ENCODE peak calls at places on chromosomes 6 and 20, in seven cellular contexts. H is Panc1, O is mesenchymal stem cell, X is psoas muscle, T is AG04450, U is heart left ventricle, L is fibroblast of lung. W is an unnamed sample.

GRCh38 chr6:110874880-110875547 is 429 bp downstream of the AMD1 start:
- DNase-seq in L (no peak), U (no peak), O (no peak), X (no peak), T (peak; percentile 10), H (no peak), W (no peak)

GRCh38 chr6:134249759-134250602 is 67.9 kb downstream of the SGK1 start:
- DNase-seq in O (peak; percentile 43), H (no peak), L (peak; percentile 54), X (no peak), T (no peak), U (no peak), W (peak; percentile 9)

GRCh38 chr6:80553071-80553740 is 446.7 kb downstream of the BCKDHB start:
- DNase-seq in U (peak; percentile 23), L (no peak), H (no peak), X (no peak), T (no peak), O (no peak), W (no peak)

GRCh38 chr6:118333772-118334171 is 214.3 kb upstream of the PLN start:
- DNase-seq in O (no peak), T (no peak), X (no peak), U (no peak), H (no peak), L (no peak), W (no peak)

GRCh38 chr20:57442160-57442887 is 51.1 kb downstream of the RBM38 start:
- DNase-seq in L (no peak), U (no peak), H (no peak), X (no peak), T (no peak), O (no peak), W (no peak)

GRCh38 chr20:46572181-46572580 is 21.7 kb upstream of the OCSTAMP start:
- DNase-seq in O (no peak), H (no peak), U (peak; percentile 73), L (no peak), X (no peak), T (no peak), W (no peak)

GRCh38 chr20:40741507-40742106 is 52.6 kb upstream of the MAFB start:
- DNase-seq in X (peak; percentile 27), T (no peak), L (peak; percentile 55), H (peak; percentile 25), O (peak; percentile 30), U (peak; percentile 44), W (peak; percentile 10)

GRCh38 chr6:13992417-13993055 is 67.8 kb downstream of the RNF182 start:
- DNase-seq in O (peak; percentile 78), U (no peak), H (no peak), L (peak; percentile 86), T (peak; percentile 29), X (no peak), W (peak; percentile 54)

GRCh38 chr6:151058021-151058733 is 181.6 kb upstream of the AKAP12 start:
- DNase-seq in H (no peak), U (peak; percentile 38), T (no peak), O (no peak), L (no peak), X (no peak), W (no peak)

GRCh38 chr20:6768228-6769185 is 1.0 kb downstream of the BMP2 start:
- DNase-seq in T (no peak), U (peak; percentile 47), L (peak; percentile 41), X (peak; percentile 41), O (peak; percentile 61), H (no peak), W (peak; percentile 41)

GRCh38 chr20:21099653-21100589 is 6.2 kb downstream of the LINC00237 start:
- DNase-seq in X (peak; percentile 30), O (peak; percentile 18), U (peak; percentile 41), T (no peak), L (no peak), H (no peak), W (no peak)

GRCh38 chr6:32087574-32088486 is 21.3 kb downstream of the TNXB start:
- DNase-seq in T (peak; percentile 20), O (peak; percentile 84), U (peak; percentile 88), X (peak; percentile 85), H (peak; percentile 10), L (peak; percentile 81), W (no peak)

GRCh38 chr6:91088515-91088914 is 501.6 kb upstream of the MAP3K7 start:
- DNase-seq in H (no peak), O (no peak), L (no peak), T (no peak), X (no peak), U (no peak), W (no peak)

DNA sequence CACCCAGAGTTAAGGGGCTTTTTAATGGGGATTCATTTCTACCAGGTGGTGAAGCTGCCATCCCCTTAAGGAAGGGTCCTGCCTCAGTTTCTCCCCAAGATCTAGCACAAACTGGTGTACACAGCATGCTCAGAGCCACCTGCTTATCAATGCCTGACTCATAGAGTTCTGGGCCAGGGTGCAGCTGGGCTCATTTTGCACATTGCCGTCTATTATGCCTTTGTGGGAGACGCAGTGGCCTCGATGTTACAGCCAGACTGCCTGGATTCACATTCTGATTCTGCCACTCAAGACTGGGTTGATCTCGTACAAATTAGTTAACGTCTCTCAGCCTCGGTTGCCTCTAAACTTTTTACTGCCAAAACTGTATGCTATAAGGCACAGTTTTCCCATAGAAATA is 365.7 kb downstream of the ZFAND3 start:
- DNase-seq in X (no peak), U (no peak), O (no peak), H (no peak), T (no peak), L (no peak), W (no peak)
- H3K27ac ChIP-seq in X (no peak overlapping the region), U (no peak overlapping the region), O (no peak overlapping the region), H (no peak overlapping the region), T (no peak overlapping the region), L (no peak overlapping the region), W (no peak overlapping the region)

DNA sequence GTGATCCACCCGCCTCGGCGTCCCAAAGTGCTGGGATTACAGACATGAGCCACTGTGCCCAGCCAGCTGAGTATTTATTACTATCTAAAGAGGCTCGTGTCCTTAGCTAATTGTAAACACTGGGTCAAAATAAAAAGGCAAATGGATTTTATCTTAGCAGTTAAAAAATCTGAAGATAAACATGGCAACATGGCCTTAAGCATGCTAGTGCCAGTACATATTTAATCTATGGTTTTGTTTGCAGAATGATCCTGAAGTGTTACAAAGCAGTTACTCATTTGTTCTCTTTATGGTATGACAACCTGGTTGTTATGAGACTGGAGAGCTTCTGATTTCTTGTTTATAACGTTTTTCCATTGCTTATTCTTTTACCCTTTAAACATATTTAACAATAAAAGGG is 3.9 kb upstream of the KIAA0408 start:
- DNase-seq in X (no peak), T (no peak), L (peak; percentile 23), U (no peak), H (no peak), O (peak; percentile 31), W (no peak)
- H3K27ac ChIP-seq in X (peak overlapping the region; percentile 97), T (no peak overlapping the region), L (no peak overlapping the region), U (no peak overlapping the region), H (no peak overlapping the region), O (no peak overlapping the region), W (no peak overlapping the region)

GRCh38 chr6:51468704-51469103 is 618.7 kb downstream of the PKHD1 start:
- DNase-seq in U (no peak), T (no peak), H (no peak), O (no peak), X (no peak), L (no peak), W (no peak)

GRCh38 chr6:51464956-51465355 is 622.5 kb downstream of the PKHD1 start:
- DNase-seq in O (no peak), X (no peak), H (no peak), L (no peak), U (no peak), T (no peak), W (no peak)

GRCh38 chr6:51462896-51463679 is 624.3 kb downstream of the PKHD1 start:
- DNase-seq in X (no peak), U (no peak), T (no peak), H (no peak), L (no peak), O (no peak), W (no peak)

GRCh38 chr6:51467231-51467952 is 620.0 kb downstream of the PKHD1 start:
- DNase-seq in L (no peak), X (no peak), T (no peak), U (no peak), H (no peak), O (no peak), W (no peak)

DNA sequence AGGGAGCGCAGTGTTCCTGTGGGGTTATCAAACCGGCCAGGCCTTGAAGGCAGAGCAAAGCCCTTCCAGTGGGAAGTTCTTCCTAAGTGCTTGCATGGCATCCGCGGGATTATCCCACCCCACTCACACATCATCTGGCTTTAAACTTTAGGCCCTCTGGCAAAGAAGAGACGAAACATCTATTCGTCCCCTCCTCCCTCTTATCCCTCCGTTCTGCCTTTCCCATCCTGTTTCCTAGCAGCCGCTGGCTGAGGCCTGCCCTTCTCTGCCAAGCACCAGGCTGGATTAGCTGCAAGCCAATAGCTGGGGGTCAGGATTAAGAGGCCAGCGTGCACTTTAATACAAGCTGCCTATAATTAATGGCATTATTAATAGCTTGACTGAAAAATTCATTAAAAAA is 621.0 kb downstream of the PKHD1 start:
- DNase-seq in T (no peak), X (no peak), H (no peak), L (no peak), O (no peak), U (no peak), W (no peak)
- H3K27ac ChIP-seq in T (no peak overlapping the region), X (no peak overlapping the region), H (no peak overlapping the region), L (no peak overlapping the region), O (no peak overlapping the region), U (no peak overlapping the region), W (no peak overlapping the region)

DNA sequence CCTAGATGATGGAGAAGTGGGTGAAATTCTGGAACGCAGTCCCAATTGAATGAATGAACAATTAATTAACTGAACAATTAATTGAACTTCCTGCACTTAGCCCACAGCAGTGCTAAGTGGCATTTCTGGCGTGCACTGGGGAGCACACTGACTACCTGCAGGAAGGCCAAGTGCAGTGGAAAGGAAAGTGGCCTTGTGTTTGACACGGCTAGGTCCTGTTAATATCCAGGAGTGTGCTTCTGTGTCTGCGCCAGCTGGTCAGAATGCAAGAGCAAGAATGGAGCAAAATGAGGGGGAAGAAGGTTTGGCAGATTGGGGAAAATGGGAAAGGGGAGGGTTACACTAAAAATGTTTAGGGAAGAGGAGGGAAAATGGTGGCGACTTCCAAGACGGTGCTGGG is 64.4 kb downstream of the CLIC5 start:
- DNase-seq in T (no peak), X (no peak), O (no peak), H (no peak), L (no peak), U (no peak), W (no peak)
- H3K27ac ChIP-seq in T (no peak overlapping the region), X (peak overlapping the region; percentile 46), O (no peak overlapping the region), H (no peak overlapping the region), L (no peak overlapping the region), U (peak overlapping the region; percentile 12), W (no peak overlapping the region)

GRCh38 chr6:23055523-23055922 is 486.2 kb downstream of the HDGFL1 start:
- DNase-seq in T (no peak), X (no peak), H (no peak), O (no peak), L (no peak), U (no peak), W (no peak)
- H3K27ac ChIP-seq in T (no peak overlapping the region), X (no peak overlapping the region), H (no peak overlapping the region), O (no peak overlapping the region), L (no peak overlapping the region), U (no peak overlapping the region), W (no peak overlapping the region)

GRCh38 chr6:11012976-11013375 is 31.1 kb downstream of the ELOVL2 start:
- DNase-seq in L (no peak), T (no peak), O (peak; percentile 67), H (no peak), X (no peak), U (no peak), W (no peak)
- H3K27ac ChIP-seq in L (no peak overlapping the region), T (no peak overlapping the region), O (no peak overlapping the region), H (peak overlapping the region; percentile 30), X (no peak overlapping the region), U (no peak overlapping the region), W (no peak overlapping the region)

W was measured in foreskin keratinocyte.